ENCODE peak calls at places on chromosomes 11 and 22, in eight cellular contexts. F is MM.1S; S is heart right ventricle; J is CD8-positive, alpha-beta T cell; M is fibroblast of lung; U is stomach; C is adrenal gland; X is DND-41. O is an unnamed sample. For H3K4me1, the result is how much of the 10 kb centered on the place peaks cover.

GRCh38 chr11:14905104-14906033 is 13.3 kb upstream of the CYP2R1 start:
- DNase-seq in F (peak), S (peak), C (peak), X (no peak), M (peak), J (peak), U (peak), O (no peak)

GRCh38 chr22:17982572-17983141 is 41.7 kb downstream of the MICAL3 start:
- DNase-seq in J (no peak), X (no peak), F (no peak), M (no peak), U (no peak), C (no peak), S (no peak), O (no peak)

GRCh38 chr11:95937358-95937757 is 13.5 kb upstream of the MTMR2 start:
- DNase-seq in F (no peak), U (no peak), M (peak), J (no peak), C (no peak), S (no peak), X (no peak), O (peak)

GRCh38 chr11:130037058-130037457 is 32.6 kb upstream of the APLP2 start:
- DNase-seq in J (no peak), S (no peak), X (no peak), M (peak), U (no peak), F (no peak), C (no peak), O (peak)

GRCh38 chr11:64766881-64767280 is 7.1 kb upstream of the PYGM start:
- DNase-seq in C (peak), J (no peak), M (no peak), S (no peak), X (no peak), U (no peak), F (no peak), O (peak)

GRCh38 chr22:40324468-40325305 is 21.6 kb upstream of the ADSL start:
- DNase-seq in U (peak), M (no peak), F (no peak), S (no peak), J (peak), C (no peak), X (no peak), O (no peak)

GRCh38 chr22:17162731-17163130 is 3.7 kb upstream of the HDHD5 start:
- DNase-seq in J (no peak), U (no peak), S (no peak), X (no peak), F (no peak), C (no peak), M (no peak), O (no peak)

GRCh38 chr22:23833911-23834317 is 4.9 kb downstream of the DERL3 start:
- DNase-seq in M (no peak), F (no peak), X (no peak), S (peak), C (no peak), J (no peak), U (no peak), O (no peak)

GRCh38 chr22:47343611-47344010 is 581.2 kb downstream of the TBC1D22A start:
- DNase-seq in M (no peak), S (no peak), X (no peak), J (no peak), U (no peak), F (no peak), C (no peak), O (no peak)

GRCh38 chr11:26078217-26078821 is 253.6 kb upstream of the ANO3 start:
- DNase-seq in M (peak), S (no peak), U (no peak), F (peak), X (no peak), C (no peak), J (no peak), O (no peak)

GRCh38 chr11:720642-721346 is 14.8 kb downstream of the EPS8L2 start:
- DNase-seq in X (no peak), F (no peak), J (no peak), C (no peak), U (peak), M (peak), S (no peak), O (no peak)

GRCh38 chr11:88348870-88349269 is 11.3 kb upstream of the CTSC start:
- DNase-seq in U (no peak), C (no peak), M (peak), F (no peak), J (no peak), S (no peak), X (no peak), O (no peak)

GRCh38 chr11:94694309-94695060 is 73.7 kb upstream of the AMOTL1 start:
- DNase-seq in C (no peak), U (no peak), X (no peak), F (peak), J (no peak), S (no peak), M (no peak), O (no peak)

GRCh38 chr11:1258401-1259075 is 35.7 kb downstream of the MUC5B start:
- DNase-seq in J (no peak), U (no peak), X (no peak), S (no peak), C (no peak), M (no peak), F (no peak), O (no peak)

GRCh38 chr22:45896153-45896951 is 80.6 kb downstream of the WNT7B start:
- DNase-seq in C (no peak), U (no peak), S (peak), M (no peak), X (no peak), J (no peak), F (no peak), O (no peak)

GRCh38 chr11:82791779-82792178 is 58.1 kb upstream of the FAM181B start:
- DNase-seq in S (no peak), X (no peak), J (no peak), M (no peak), U (no peak), F (no peak), C (no peak), O (no peak)

GRCh38 chr11:7548659-7549283 is 35.0 kb downstream of the PPFIBP2 start:
- DNase-seq in J (no peak), S (no peak), C (no peak), F (peak), M (no peak), X (no peak), U (peak), O (peak)

GRCh38 chr11:105910095-105910715 is 111.8 kb downstream of the MSANTD4 start:
- DNase-seq in U (no peak), M (peak), S (no peak), C (no peak), J (no peak), F (no peak), X (no peak), O (no peak)

GRCh38 chr11:32090774-32091370 is at the start of gene RCN1:
- DNase-seq in X (peak), S (peak), J (peak), C (peak), F (peak), M (peak), U (peak), O (peak)

GRCh38 chr11:110972640-110973039 is 260.4 kb upstream of the ARHGAP20 start:
- DNase-seq in U (no peak), J (no peak), F (no peak), X (no peak), C (peak), S (no peak), M (peak), O (no peak)

GRCh38 chr22:28333106-28333505 is 346.5 kb downstream of the TTC28 start:
- DNase-seq in C (no peak), F (no peak), S (no peak), M (no peak), J (no peak), U (no peak), X (no peak), O (no peak)

GRCh38 chr11:77515063-77515462 is 41.2 kb upstream of the PAK1 start:
- DNase-seq in J (no peak), X (no peak), F (no peak), S (no peak), C (no peak), M (no peak), U (no peak), O (no peak)

GRCh38 chr11:13837286-13837685 is 125.2 kb upstream of the SPON1 start:
- DNase-seq in S (no peak), F (no peak), X (no peak), J (no peak), M (peak), U (no peak), C (no peak), O (no peak)

GRCh38 chr11:33912405-33913361 is 20.8 kb upstream of the LMO2 start:
- DNase-seq in M (peak), J (no peak), X (no peak), C (no peak), S (no peak), F (no peak), U (no peak), O (no peak)

GRCh38 chr11:15605094-15605493 is 490.4 kb downstream of the INSC start:
- DNase-seq in U (peak), X (no peak), M (no peak), J (no peak), S (no peak), F (no peak), C (no peak), O (no peak)

GRCh38 chr11:65489706-65490310 is 9.0 kb upstream of the MALAT1 start:
- DNase-seq in F (no peak), J (no peak), M (peak), U (peak), S (peak), X (no peak), C (no peak), O (peak)

GRCh38 chr11:114133548-114134329 is 74.2 kb downstream of the ZBTB16 start:
- DNase-seq in J (no peak), F (no peak), S (no peak), C (no peak), M (peak), X (no peak), U (no peak), O (no peak)

GRCh38 chr11:73372371-73372993 is 3.7 kb upstream of the RELT start:
- DNase-seq in U (no peak), M (no peak), F (peak), J (no peak), S (no peak), X (no peak), C (no peak), O (no peak)

GRCh38 chr22:42072606-42073330 is 1.3 kb upstream of the PHETA2 start:
- DNase-seq in X (no peak), J (no peak), M (no peak), F (no peak), S (no peak), C (no peak), U (no peak), O (no peak)
- TF ChIP-seq CTCF in X (no peak), J (no peak), M (no peak), F (no peak), S (no peak), C (no peak), U (no peak), O (no peak)

GRCh38 chr11:76382209-76382608 is 1.1 kb downstream of the GVQW3 start:
- DNase-seq in M (no peak), U (no peak), C (no peak), F (no peak), J (no peak), S (no peak), X (no peak), O (no peak)

GRCh38 chr11:76380977-76381719 is at the start of the genes GVQW3 and THAP12:
- DNase-seq in M (peak), S (peak), X (peak), U (peak), J (peak), C (peak), F (peak), O (peak)

GRCh38 chr11:76380161-76380976 is 563 bp downstream of the THAP12 start:
- DNase-seq in U (no peak), X (peak), F (peak), S (no peak), M (peak), J (peak), C (no peak), O (no peak)

GRCh38 chr11:76376746-76377558 is 4.0 kb downstream of the THAP12 start:
- DNase-seq in F (peak), X (no peak), M (no peak), J (no peak), C (no peak), S (no peak), U (no peak), O (no peak)

DNA sequence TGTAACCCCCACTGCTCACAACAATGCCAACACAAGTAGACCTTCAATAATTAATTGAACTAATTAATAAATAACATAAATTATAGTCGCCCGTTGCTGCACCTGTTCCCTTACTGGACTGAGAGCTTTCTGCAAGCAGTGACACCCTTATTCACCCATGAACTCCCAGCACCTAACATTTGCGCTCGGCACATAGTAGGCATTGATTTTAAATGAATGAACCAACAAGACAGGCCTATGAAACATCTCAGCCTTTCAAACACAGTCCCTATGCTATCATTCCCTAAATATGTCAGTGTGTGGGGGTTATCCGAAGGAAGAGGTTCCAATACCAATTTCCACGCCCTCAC is 1.1 kb downstream of the THAP12 start:
- DNase-seq in C (no peak), F (no peak), X (no peak), U (no peak), J (no peak), M (no peak), S (no peak), O (no peak)
- H3K4me1 ChIP-seq in C (under half), F (under half), X (under half), U (half or more), J (under half), M (under half), S (under half), O (under half)

GRCh38 chr11:128889657-128890213 is 1.4 kb upstream of the KCNJ5 start:
- DNase-seq in M (no peak), J (no peak), X (no peak), U (no peak), C (no peak), S (no peak), F (no peak), O (no peak)
- H3K4me3 ChIP-seq in M (no peak), J (no peak), X (no peak), U (no peak), C (no peak), S (no peak), F (no peak), O (no peak)

DNA sequence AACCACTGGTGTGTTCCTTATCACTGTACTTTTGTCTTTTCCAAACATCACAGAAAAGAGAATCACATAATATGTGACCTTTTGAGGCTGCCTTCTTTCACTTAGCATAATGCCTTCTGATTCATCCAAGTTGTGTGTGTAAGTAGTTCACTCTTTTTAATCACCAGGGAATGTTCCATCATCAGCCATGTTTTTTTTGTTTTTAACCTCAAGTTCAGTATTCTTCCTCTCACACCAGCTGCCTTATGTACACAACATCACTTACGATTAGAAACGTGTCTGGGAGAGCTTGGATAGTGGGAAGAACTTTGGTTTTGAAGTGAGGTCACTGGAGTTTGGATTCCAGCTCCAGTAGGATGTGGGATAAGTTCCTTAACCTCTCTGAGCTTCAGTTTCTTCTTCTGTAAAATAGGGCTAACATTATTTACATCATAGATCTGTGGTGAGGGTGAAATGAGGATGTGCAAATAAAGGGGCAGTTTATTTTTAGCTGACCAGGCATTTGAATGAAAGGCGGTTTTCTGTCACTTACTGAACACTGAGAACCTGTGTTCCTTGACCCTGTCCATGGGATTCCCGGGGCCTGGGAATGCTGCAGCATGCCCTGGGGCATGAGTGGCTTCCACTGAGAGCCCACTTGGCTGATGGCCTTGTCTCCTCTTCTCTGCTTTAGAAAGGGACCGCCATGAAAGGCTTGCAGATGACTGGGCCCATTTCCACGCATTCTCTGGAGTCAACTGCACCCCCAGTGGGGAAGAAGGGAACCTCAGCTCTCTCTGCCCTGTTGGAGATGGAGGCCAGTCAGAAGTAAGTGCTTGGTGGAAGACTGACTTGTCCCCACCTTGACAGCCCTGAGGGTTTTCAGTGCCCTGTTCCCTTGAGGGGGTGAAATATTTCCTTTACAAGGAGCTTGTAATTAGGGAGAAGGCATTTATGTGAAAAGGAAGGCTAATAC is 92.6 kb downstream of the DEPDC5 start:
- DNase-seq in C (no peak), F (no peak), U (no peak), J (no peak), X (no peak), M (peak), S (no peak), O (no peak)
- TF ChIP-seq CTCF in C (no peak), F (peak), U (no peak), J (no peak), X (peak), M (peak), S (no peak), O (peak)

DNA sequence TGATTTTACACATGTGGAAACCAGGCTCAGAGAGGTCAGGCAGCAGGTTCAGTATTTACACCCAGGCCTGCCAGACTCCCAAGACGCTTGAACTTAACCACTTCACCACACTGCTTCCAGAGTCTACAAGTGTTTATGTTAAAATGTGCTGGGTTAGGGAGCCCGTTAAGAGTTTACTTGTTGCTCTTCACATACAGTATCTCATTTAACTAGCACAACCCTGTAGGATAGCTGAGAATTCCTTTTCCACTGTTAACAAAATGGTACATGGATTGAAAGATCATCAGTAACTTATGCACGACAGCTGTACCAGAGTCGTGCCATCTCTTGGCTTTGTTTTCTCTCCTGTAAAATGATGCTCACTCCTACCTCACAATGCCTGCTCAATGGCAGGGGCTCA is 2.9 kb downstream of the SMCO4 start:
- DNase-seq in F (no peak), C (no peak), X (no peak), U (no peak), M (no peak), S (no peak), J (no peak), O (no peak)
- H3K4me1 ChIP-seq in F (under half), C (under half), X (under half), U (half or more), M (under half), S (half or more), J (under half), O (under half)

GRCh38 chr11:67024410-67024809 is 1.5 kb downstream of the SYT12 start:
- DNase-seq in F (peak), C (no peak), M (no peak), S (no peak), J (peak), X (peak), U (no peak), O (no peak)

GRCh38 chr11:67024966-67025365 is 2.0 kb downstream of the SYT12 start:
- DNase-seq in M (no peak), U (no peak), J (no peak), S (no peak), C (no peak), F (no peak), X (no peak), O (no peak)

GRCh38 chr11:67022341-67022933 is 497 bp upstream of the SYT12 start:
- DNase-seq in X (no peak), M (peak), F (no peak), S (no peak), C (peak), J (no peak), U (peak), O (no peak)

GRCh38 chr11:67022961-67023956 is at the start of gene SYT12:
- DNase-seq in J (no peak), F (no peak), M (no peak), C (no peak), U (no peak), S (no peak), X (no peak), O (peak)

DNA sequence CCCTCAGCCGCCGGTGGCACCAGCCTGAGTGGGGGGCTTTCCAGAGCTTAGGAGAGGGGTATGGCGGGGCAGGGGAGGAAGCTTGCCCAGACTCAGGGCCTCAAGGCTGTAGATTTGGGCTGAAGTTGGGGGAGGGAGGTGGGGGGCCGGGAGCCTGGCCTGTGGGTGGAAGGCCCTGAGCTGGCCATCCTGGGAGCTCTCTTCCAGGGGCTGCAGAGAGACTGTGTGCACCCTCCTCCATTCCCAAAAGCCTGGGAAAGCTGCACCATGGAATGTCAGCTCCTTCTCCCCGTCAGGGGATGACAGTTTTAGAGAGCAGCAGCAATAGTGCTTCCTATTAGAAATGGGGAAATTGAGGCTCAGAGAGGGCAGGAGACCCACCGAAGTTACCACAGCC is 1.0 kb downstream of the SYT12 start:
- DNase-seq in J (no peak), U (no peak), M (no peak), X (no peak), S (no peak), C (no peak), F (no peak), O (no peak)
- H3K4me3 ChIP-seq in J (peak), U (peak), M (no peak), X (no peak), S (no peak), C (no peak), F (no peak), O (peak)

DNA sequence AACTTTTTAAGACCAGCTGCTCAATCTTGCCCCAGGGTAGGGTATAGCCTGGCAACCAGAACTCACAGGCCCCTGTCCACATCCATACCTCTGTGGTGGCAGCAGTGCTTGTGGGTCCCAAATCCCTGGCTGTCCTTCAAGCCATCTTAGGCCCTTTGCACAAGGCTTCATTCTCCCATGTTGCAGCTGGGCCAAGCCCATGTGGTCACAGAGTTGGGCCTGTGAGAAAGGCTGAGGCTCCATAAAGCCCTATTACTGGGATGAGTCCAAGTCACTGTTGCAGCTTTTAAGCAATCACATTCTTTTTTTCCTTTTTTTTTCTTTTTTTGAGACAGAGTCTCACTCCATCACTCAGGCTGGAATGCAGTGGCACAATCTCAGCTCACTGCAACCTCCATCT is 47.9 kb upstream of the SLC25A1 start:
- DNase-seq in C (no peak), U (no peak), J (no peak), X (no peak), F (no peak), S (no peak), M (no peak), O (no peak)
- TF ChIP-seq CTCF in C (no peak), U (no peak), J (no peak), X (no peak), F (no peak), S (no peak), M (no peak), O (no peak)

GRCh38 chr11:86996953-86997570 is 40.7 kb upstream of the TMEM135 start:
- DNase-seq in M (no peak), C (no peak), U (no peak), S (no peak), F (no peak), X (no peak), J (no peak), O (no peak)
- H3K4me1 ChIP-seq in M (under half), C (under half), U (under half), S (under half), F (under half), X (under half), J (under half), O (half or more)

O was measured in Caco-2.